ENCODE peak calls at places on chromosomes 11 and 22, in six cellular contexts. A, N, G, I, V and U are unnamed samples.

GRCh38 chr11:80379620-80380278 is 938.9 kb upstream of the TENM4 start:
- DNase-seq in A (no peak), N (no peak), G (no peak), I (no peak), V (no peak), U (no peak)

GRCh38 chr11:34255101-34255500 is 102.7 kb downstream of the ABTB2 start:
- DNase-seq in A (no peak), N (no peak), G (no peak), I (no peak), V (no peak), U (no peak)

GRCh38 chr11:130560000-130560852 is 111.8 kb downstream of the ADAMTS15 start:
- DNase-seq in A (no peak), N (no peak), G (no peak), I (no peak), V (no peak), U (no peak)

GRCh38 chr22:20211997-20212753 is 55.9 kb downstream of the RTN4R start:
- DNase-seq in A (no peak), N (no peak), G (no peak), I (no peak), V (no peak), U (no peak)

GRCh38 chr11:63622318-63622717 is 8.1 kb upstream of the PLAAT3 start:
- DNase-seq in A (no peak), N (no peak), G (no peak), I (no peak), V (no peak), U (no peak)

GRCh38 chr22:34808618-34809017 is 257.3 kb upstream of the ISX start:
- DNase-seq in A (no peak), N (no peak), G (no peak), I (no peak), V (no peak), U (no peak)

GRCh38 chr22:26671317-26672059 is 14.1 kb downstream of the MIAT start:
- DNase-seq in A (peak; percentile 88), N (no peak), G (peak; percentile 59), I (no peak), V (no peak), U (no peak)

GRCh38 chr11:95884364-95884763 is 39.5 kb downstream of the MTMR2 start:
- DNase-seq in A (no peak), N (no peak), G (no peak), I (no peak), V (no peak), U (no peak)

GRCh38 chr22:27654536-27655445 is 146.8 kb downstream of the MN1 start:
- DNase-seq in A (no peak), N (no peak), G (no peak), I (no peak), V (no peak), U (no peak)

GRCh38 chr22:33854724-33855123 is 65.6 kb downstream of the LARGE1 start:
- DNase-seq in A (no peak), N (no peak), G (no peak), I (no peak), V (no peak), U (no peak)

GRCh38 chr11:22597062-22597461 is 28.6 kb downstream of the FANCF start:
- DNase-seq in A (no peak), N (no peak), G (no peak), I (no peak), V (no peak), U (no peak)

GRCh38 chr11:76237914-76238313 is 31.6 kb upstream of the WNT11 start:
- DNase-seq in A (no peak), N (no peak), G (no peak), I (no peak), V (no peak), U (no peak)